ENCODE peak calls at places on chromosomes 16 and 17, in seven cellular contexts. Y is cardiac muscle cell; G is transverse colon; M is CD4-positive, CD25-positive, alpha-beta regulatory T cell; K is prostate gland; X is GM23248; R is neural progenitor cell. D is an unnamed sample. For H3K4me1, the result is how much of the 10 kb centered on the place peaks cover.

GRCh38 chr16:50369133-50369804 is 481 bp upstream of the BRD7 start:
- DNase-seq in Y (no peak), G (no peak), M (no peak), K (no peak), X (no peak), R (no peak), D (no peak)

GRCh38 chr16:88468289-88469129 is 15.4 kb downstream of the ZFPM1 start:
- DNase-seq in Y (peak), G (no peak), M (peak), K (no peak), X (peak), R (peak), D (peak)

GRCh38 chr17:50062323-50063243 is 6.7 kb downstream of the ITGA3 start:
- DNase-seq in Y (peak), G (peak), M (no peak), K (peak), X (peak), R (no peak), D (no peak)

GRCh38 chr16:4991754-4992153 is 33.6 kb downstream of the SEC14L5 start:
- DNase-seq in Y (no peak), G (no peak), M (no peak), K (no peak), X (no peak), R (no peak), D (peak)

GRCh38 chr16:89737341-89738071 is 16.2 kb downstream of the ZNF276 start:
- DNase-seq in Y (no peak), G (no peak), M (no peak), K (no peak), X (no peak), R (no peak), D (peak)

GRCh38 chr16:3194792-3195191 is 6.8 kb downstream of the OR1F1 start:
- DNase-seq in Y (no peak), G (no peak), M (no peak), K (no peak), X (no peak), R (no peak), D (no peak)

GRCh38 chr16:86087011-86087453 is 188.1 kb downstream of the IRF8 start:
- DNase-seq in Y (no peak), G (no peak), M (no peak), K (no peak), X (no peak), R (no peak), D (no peak)

GRCh38 chr16:27067138-27067537 is 411 bp downstream of the C16orf82 start:
- DNase-seq in Y (no peak), G (no peak), M (no peak), K (no peak), X (peak), R (peak), D (no peak)

GRCh38 chr17:79917902-79918484 is 78.8 kb upstream of the CBX4 start:
- DNase-seq in Y (no peak), G (no peak), M (no peak), K (no peak), X (no peak), R (no peak), D (no peak)

GRCh38 chr17:21036361-21036881 is 6.4 kb downstream of the USP22 start:
- DNase-seq in Y (peak), G (no peak), M (no peak), K (no peak), X (peak), R (no peak), D (no peak)

GRCh38 chr17:70834039-70834438 is 664.7 kb downstream of the KCNJ2 start:
- DNase-seq in Y (no peak), G (no peak), M (no peak), K (no peak), X (no peak), R (no peak), D (no peak)

GRCh38 chr16:4103741-4104140 is 12.5 kb downstream of the ADCY9 start:
- DNase-seq in Y (no peak), G (no peak), M (no peak), K (no peak), X (no peak), R (no peak), D (no peak)

GRCh38 chr17:49914096-49914490 is 54.9 kb upstream of the DLX4 start:
- DNase-seq in Y (no peak), G (no peak), M (no peak), K (no peak), X (no peak), R (peak), D (no peak)

GRCh38 chr17:48571024-48571818 is 6.9 kb downstream of the HOXB4 start:
- DNase-seq in Y (no peak), G (no peak), M (no peak), K (no peak), X (peak), R (no peak), D (no peak)

GRCh38 chr16:65064131-65064530 is 57.7 kb downstream of the CDH11 start:
- DNase-seq in Y (no peak), G (no peak), M (no peak), K (no peak), X (no peak), R (no peak), D (no peak)

GRCh38 chr17:28663723-28664122 is 1.7 kb downstream of the SUPT6H start:
- DNase-seq in Y (no peak), G (no peak), M (no peak), K (no peak), X (no peak), R (no peak), D (no peak)

GRCh38 chr17:7440823-7441174 is 1.5 kb downstream of the FGF11 start:
- DNase-seq in Y (peak), G (peak), M (no peak), K (no peak), X (peak), R (peak), D (no peak)

GRCh38 chr16:4556112-4556511 is at the start of gene C16orf96:
- DNase-seq in Y (peak), G (no peak), M (no peak), K (no peak), X (peak), R (no peak), D (peak)

GRCh38 chr16:68077866-68078725 is 7.1 kb upstream of the NFATC3 start:
- DNase-seq in Y (no peak), G (no peak), M (no peak), K (no peak), X (no peak), R (no peak), D (no peak)

GRCh38 chr16:68076560-68076959 is 8.6 kb upstream of the NFATC3 start:
- DNase-seq in Y (no peak), G (no peak), M (no peak), K (no peak), X (no peak), R (no peak), D (no peak)

GRCh38 chr16:68074850-68075249 is 10.3 kb upstream of the NFATC3 start:
- DNase-seq in Y (no peak), G (peak), M (peak), K (no peak), X (no peak), R (no peak), D (peak)

GRCh38 chr16:68073902-68074760 is 11.0 kb upstream of the NFATC3 start:
- DNase-seq in Y (no peak), G (no peak), M (no peak), K (no peak), X (no peak), R (no peak), D (no peak)

GRCh38 chr16:68075980-68076379 is 9.2 kb upstream of the NFATC3 start:
- DNase-seq in Y (no peak), G (no peak), M (no peak), K (no peak), X (no peak), R (no peak), D (no peak)
- H3K4me1 ChIP-seq in Y (under half), G (under half), M (half or more), K (under half), X (under half), R (under half), D (under half)

GRCh38 chr16:23848958-23849357 is 13.2 kb downstream of the PRKCB start:
- DNase-seq in Y (no peak), G (no peak), M (no peak), K (no peak), X (no peak), R (no peak), D (no peak)
- H3K4me1 ChIP-seq in Y (under half), G (under half), M (under half), K (under half), X (under half), R (under half), D (under half)

GRCh38 chr17:31310260-31310659 is 3.6 kb downstream of the EVI2B start:
- DNase-seq in Y (no peak), G (no peak), M (peak), K (no peak), X (no peak), R (no peak), D (peak)
- H3K4me1 ChIP-seq in Y (under half), G (under half), M (half or more), K (under half), X (under half), R (under half), D (half or more)

GRCh38 chr16:30951785-30952184 is 2.9 kb downstream of the ORAI3 start:
- DNase-seq in Y (peak), G (peak), M (no peak), K (peak), X (peak), R (no peak), D (no peak)
- H3K4me1 ChIP-seq in Y (under half), G (under half), M (under half), K (under half), X (under half), R (under half), D (under half)

DNA sequence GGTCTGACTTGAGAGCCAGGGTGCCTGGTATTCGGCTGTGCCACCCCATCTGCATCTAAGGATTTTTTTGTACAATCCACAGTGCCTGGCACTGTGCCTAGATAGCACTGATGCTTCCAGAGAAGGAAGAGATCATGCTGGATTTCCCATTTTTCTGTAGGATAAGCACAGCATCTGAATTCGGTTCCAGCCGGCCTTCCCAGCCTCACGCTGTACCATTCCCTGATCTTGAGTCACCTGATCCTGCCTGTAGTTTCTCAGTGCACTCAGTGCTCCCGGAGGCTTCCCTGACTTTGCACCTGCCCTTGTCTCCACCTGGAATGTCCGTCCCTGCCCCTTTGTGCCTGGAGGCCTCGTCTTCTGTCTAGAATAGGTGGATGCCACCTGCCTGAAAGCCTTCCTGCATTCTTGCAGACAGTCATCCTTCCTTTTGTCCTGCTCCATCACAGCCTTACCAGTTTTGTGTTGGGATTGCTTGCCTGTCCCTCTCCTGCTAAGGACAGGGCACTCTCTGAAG is 179.9 kb downstream of the CCDC182 start:
- DNase-seq in Y (no peak), G (no peak), M (no peak), K (no peak), X (no peak), R (no peak), D (no peak)
- H3K4me1 ChIP-seq in Y (under half), G (under half), M (under half), K (under half), X (under half), R (under half), D (under half)

GRCh38 chr17:63962298-63962744 is 10.4 kb downstream of the SCN4A start:
- DNase-seq in Y (no peak), G (no peak), M (no peak), K (no peak), X (no peak), R (no peak), D (no peak)

GRCh38 chr17:63963123-63963522 is 9.6 kb downstream of the SCN4A start:
- DNase-seq in Y (no peak), G (no peak), M (no peak), K (no peak), X (no peak), R (no peak), D (no peak)

GRCh38 chr17:63961355-63962207 is 11.1 kb downstream of the SCN4A start:
- DNase-seq in Y (peak), G (peak), M (peak), K (no peak), X (peak), R (peak), D (peak)

GRCh38 chr17:63960006-63960405 is 12.7 kb downstream of the SCN4A start:
- DNase-seq in Y (no peak), G (no peak), M (no peak), K (no peak), X (no peak), R (no peak), D (no peak)

DNA sequence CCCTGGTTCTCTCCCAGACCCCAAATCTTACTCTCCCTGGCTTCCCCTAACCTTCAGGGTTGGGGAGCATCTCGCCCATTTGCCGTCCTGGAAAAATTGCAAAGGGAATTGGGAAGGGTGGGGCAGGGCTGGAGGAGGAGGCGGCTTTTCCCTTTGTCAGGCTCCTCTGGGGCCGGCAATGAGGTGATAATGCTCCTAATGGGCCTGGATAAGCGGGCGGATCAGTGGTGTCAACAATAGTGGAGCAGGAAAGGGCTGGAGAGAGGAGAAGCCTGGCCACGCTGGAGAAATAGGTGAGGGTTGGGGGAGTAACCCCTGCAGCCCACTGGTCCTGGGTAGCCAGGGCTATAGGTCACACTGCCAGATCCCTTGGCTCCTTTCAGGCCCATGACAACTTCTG is 12.3 kb downstream of the SCN4A start:
- DNase-seq in Y (no peak), G (no peak), M (no peak), K (no peak), X (no peak), R (peak), D (no peak)
- H3K4me1 ChIP-seq in Y (under half), G (under half), M (under half), K (under half), X (under half), R (under half), D (under half)

DNA sequence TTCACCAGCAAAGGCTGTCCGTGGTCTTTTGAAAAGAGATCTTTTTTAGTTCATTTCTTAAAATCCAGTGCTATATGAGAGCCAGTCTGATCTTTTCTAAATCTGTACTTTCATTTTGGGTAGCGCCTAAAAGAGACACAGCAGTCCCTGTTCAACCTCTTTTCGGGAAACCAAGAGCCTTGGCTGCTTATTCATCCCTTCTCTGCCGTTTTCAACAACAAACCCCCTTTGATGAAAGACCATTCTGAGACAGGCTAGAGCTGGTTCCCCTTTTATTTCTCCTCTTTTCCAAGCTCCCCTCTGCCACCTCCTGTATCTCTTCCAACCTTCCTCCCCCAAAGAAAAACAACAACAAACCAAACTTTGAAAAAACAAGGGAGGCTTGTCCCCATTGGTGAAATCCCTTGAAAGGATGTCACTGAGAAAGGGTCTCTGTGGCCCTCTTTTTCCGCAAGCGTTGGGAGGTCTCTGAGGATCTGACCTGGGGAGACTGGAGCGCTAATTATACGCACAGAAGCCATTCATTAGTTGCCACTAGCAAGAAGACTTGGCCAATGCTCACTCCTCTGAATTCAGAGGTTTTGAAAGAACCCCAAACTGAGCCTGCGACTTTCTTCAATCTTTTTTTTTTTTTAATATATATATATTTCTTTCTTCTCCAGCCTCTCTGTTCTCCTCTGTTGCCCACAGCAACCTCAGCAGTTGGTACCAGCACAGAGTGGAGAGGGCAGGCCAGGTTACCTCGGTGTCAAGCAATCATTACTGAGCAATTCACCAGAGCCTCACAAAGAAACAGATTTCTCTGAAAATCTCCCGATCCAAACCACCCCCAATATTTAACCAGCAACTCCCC is 101.4 kb downstream of the PITPNC1 start:
- DNase-seq in Y (no peak), G (no peak), M (no peak), K (no peak), X (no peak), R (no peak), D (no peak)
- H3K4me1 ChIP-seq in Y (under half), G (under half), M (under half), K (under half), X (under half), R (under half), D (under half)

GRCh38 chr16:30065112-30065942 is at the start of gene ALDOA:
- DNase-seq in Y (peak), G (peak), M (peak), K (peak), X (peak), R (peak), D (peak)
- H3K4me1 ChIP-seq in Y (under half), G (under half), M (half or more), K (under half), X (under half), R (under half), D (half or more)

GRCh38 chr17:81512984-81513668 is 527 bp upstream of the ACTG1 start:
- DNase-seq in Y (peak), G (peak), M (peak), K (peak), X (peak), R (peak), D (peak)

GRCh38 chr17:81510798-81511549 is 1.6 kb downstream of the ACTG1 start:
- DNase-seq in Y (peak), G (no peak), M (no peak), K (no peak), X (peak), R (no peak), D (peak)

GRCh38 chr17:81511550-81511799 is 1.1 kb downstream of the ACTG1 start:
- DNase-seq in Y (peak), G (no peak), M (no peak), K (no peak), X (no peak), R (no peak), D (peak)

GRCh38 chr17:81512560-81512983 is at the start of gene ACTG1:
- DNase-seq in Y (peak), G (peak), M (peak), K (peak), X (peak), R (peak), D (peak)

GRCh38 chr17:81511800-81512559 is 619 bp downstream of the ACTG1 start:
- DNase-seq in Y (peak), G (no peak), M (peak), K (no peak), X (peak), R (no peak), D (peak)
- H3K4me1 ChIP-seq in Y (under half), G (under half), M (half or more), K (under half), X (under half), R (under half), D (under half)